ENCODE peak calls at places on chromosomes 11 and 22, in four cellular contexts. F, L, S and B are unnamed samples.
A peak's percentile ranks its signal among the peaks of the same experiment; 100 is the strongest.

GRCh38 chr22:25692965-25693565 is 48.9 kb upstream of the MYO18B start:
- DNase-seq in F (no peak), L (no peak), S (no peak), B (no peak)

GRCh38 chr11:19164230-19164855 is 37.4 kb downstream of the CSRP3 start:
- DNase-seq in F (no peak), L (no peak), S (no peak), B (no peak)

GRCh38 chr22:26692215-26692614 is 34.8 kb downstream of the MIAT start:
- DNase-seq in F (no peak), L (no peak), S (no peak), B (no peak)

GRCh38 chr11:117042689-117043088 is 55.5 kb downstream of the SIK3 start:
- DNase-seq in F (no peak), L (no peak), S (no peak), B (peak; percentile 31)

GRCh38 chr22:46946383-46946965 is 184.0 kb downstream of the TBC1D22A start:
- DNase-seq in F (no peak), L (no peak), S (no peak), B (no peak)

GRCh38 chr22:39254789-39255298 is 10.1 kb upstream of the PDGFB start:
- DNase-seq in F (no peak), L (peak; percentile 38), S (peak; percentile 89), B (peak; percentile 53)

GRCh38 chr11:1917523-1918435 is 1.7 kb upstream of the TNNT3 start:
- DNase-seq in F (no peak), L (no peak), S (no peak), B (no peak)

GRCh38 chr11:126799974-126800373 is 200.6 kb downstream of the KIRREL3 start:
- DNase-seq in F (no peak), L (no peak), S (no peak), B (peak; percentile 70)

GRCh38 chr11:60854847-60855725 is 664 bp downstream of the PTGDR2 start:
- DNase-seq in F (peak; percentile 33), L (no peak), S (no peak), B (no peak)

GRCh38 chr11:109371444-109372176 is 50.4 kb upstream of the C11orf87 start:
- DNase-seq in F (no peak), L (no peak), S (no peak), B (no peak)

GRCh38 chr11:64694821-64695365 is 28.1 kb downstream of the NRXN2 start:
- DNase-seq in F (no peak), L (no peak), S (no peak), B (no peak)

GRCh38 chr11:95149659-95150294 is 60.1 kb downstream of the ENDOD1 start:
- DNase-seq in F (no peak), L (peak; percentile 76), S (peak; percentile 45), B (peak; percentile 23)

GRCh38 chr22:46572911-46573780 is 35.7 kb upstream of the CELSR1 start:
- DNase-seq in F (no peak), L (no peak), S (no peak), B (no peak)

GRCh38 chr11:9091044-9091936 is at the start of gene SCUBE2:
- DNase-seq in F (no peak), L (no peak), S (no peak), B (peak; percentile 54)

GRCh38 chr11:104772806-104773241 is 125.4 kb downstream of the CASP12 start:
- DNase-seq in F (no peak), L (peak; percentile 93), S (peak; percentile 90), B (peak; percentile 92)

GRCh38 chr11:9613830-9614762 is 40.6 kb downstream of the WEE1 start:
- DNase-seq in F (peak; percentile 87), L (peak; percentile 81), S (peak; percentile 84), B (peak; percentile 92)

GRCh38 chr11:93686812-93687211 is 25.3 kb downstream of the CEP295 start:
- DNase-seq in F (no peak), L (no peak), S (no peak), B (peak; percentile 84)

GRCh38 chr11:66126808-66127555 is 56.9 kb downstream of the PACS1 start:
- DNase-seq in F (no peak), L (no peak), S (peak; percentile 81), B (peak; percentile 62)

GRCh38 chr11:117461396-117462182 is 133.9 kb downstream of the CEP164 start:
- DNase-seq in F (no peak), L (no peak), S (no peak), B (no peak)

GRCh38 chr22:22858559-22858937 is 29.1 kb upstream of the IGLL5 start:
- DNase-seq in F (peak; percentile 46), L (no peak), S (no peak), B (no peak)

GRCh38 chr11:118812485-118812884 is 21.5 kb upstream of the DDX6 start:
- DNase-seq in F (peak; percentile 54), L (no peak), S (no peak), B (no peak)

GRCh38 chr22:18048441-18048898 is 24.1 kb upstream of the MICAL3 start:
- DNase-seq in F (peak; percentile 47), L (no peak), S (no peak), B (peak; percentile 89)

GRCh38 chr22:36197065-36197440 is 4.6 kb downstream of the APOL4 start:
- DNase-seq in F (peak; percentile 78), L (no peak), S (peak; percentile 77), B (peak; percentile 81)

GRCh38 chr11:44408141-44408540 is 98.2 kb upstream of the ALX4 start:
- DNase-seq in F (no peak), L (no peak), S (no peak), B (no peak)

GRCh38 chr22:22745225-22746060 is 101.0 kb downstream of the GGTLC2 start:
- DNase-seq in F (peak; percentile 82), L (peak; percentile 51), S (no peak), B (peak; percentile 29)

GRCh38 chr11:131993291-131993690 is 622.9 kb downstream of the NTM start:
- DNase-seq in F (no peak), L (no peak), S (peak; percentile 54), B (peak; percentile 44)

GRCh38 chr11:111912535-111912934 is at the start of gene HSPB2:
- DNase-seq in F (no peak), L (no peak), S (no peak), B (no peak)

GRCh38 chr11:91773090-91773489 is 451.5 kb upstream of the FAT3 start:
- DNase-seq in F (no peak), L (peak; percentile 48), S (peak; percentile 34), B (no peak)

GRCh38 chr22:48574776-48575566 is 1252.7 kb downstream of the BRD1 start:
- DNase-seq in F (no peak), L (no peak), S (no peak), B (peak; percentile 4)

GRCh38 chr11:87443707-87444106 is 406.0 kb downstream of the TMEM135 start:
- DNase-seq in F (no peak), L (no peak), S (no peak), B (no peak)

GRCh38 chr11:8231979-8232378 is 31.7 kb downstream of the LMO1 start:
- DNase-seq in F (no peak), L (no peak), S (no peak), B (no peak)

GRCh38 chr11:46725338-46726205 is 6.6 kb downstream of the F2 start:
- DNase-seq in F (no peak), L (no peak), S (no peak), B (no peak)

GRCh38 chr22:39068033-39068785 is 8.9 kb upstream of the APOBEC3G start:
- DNase-seq in F (no peak), L (peak; percentile 65), S (no peak), B (no peak)

GRCh38 chr11:103807806-103808205 is 228.6 kb upstream of the DDI1 start:
- DNase-seq in F (no peak), L (no peak), S (no peak), B (no peak)

GRCh38 chr11:37721485-37721884 is 1123.4 kb upstream of the RAG2 start:
- DNase-seq in F (no peak), L (peak; percentile 69), S (no peak), B (peak; percentile 10)

GRCh38 chr11:73240190-73240781 is 22.2 kb downstream of the P2RY2 start:
- DNase-seq in F (no peak), L (no peak), S (peak; percentile 70), B (peak; percentile 45)

GRCh38 chr22:23138584-23139469 is 3.0 kb downstream of the RSPH14 start:
- DNase-seq in F (peak; percentile 60), L (no peak), S (no peak), B (no peak)

GRCh38 chr11:36079911-36080310 is 136.0 kb downstream of the LDLRAD3 start:
- DNase-seq in F (no peak), L (no peak), S (no peak), B (no peak)

GRCh38 chr11:11243790-11244469 is 109.1 kb downstream of the CSNK2A3 start:
- DNase-seq in F (peak; percentile 66), L (no peak), S (peak; percentile 85), B (no peak)
- H3K9ac ChIP-seq in F (no peak overlapping the region), L (no peak overlapping the region), S (peak overlapping the region; percentile 61), B (no peak overlapping the region)

DNA sequence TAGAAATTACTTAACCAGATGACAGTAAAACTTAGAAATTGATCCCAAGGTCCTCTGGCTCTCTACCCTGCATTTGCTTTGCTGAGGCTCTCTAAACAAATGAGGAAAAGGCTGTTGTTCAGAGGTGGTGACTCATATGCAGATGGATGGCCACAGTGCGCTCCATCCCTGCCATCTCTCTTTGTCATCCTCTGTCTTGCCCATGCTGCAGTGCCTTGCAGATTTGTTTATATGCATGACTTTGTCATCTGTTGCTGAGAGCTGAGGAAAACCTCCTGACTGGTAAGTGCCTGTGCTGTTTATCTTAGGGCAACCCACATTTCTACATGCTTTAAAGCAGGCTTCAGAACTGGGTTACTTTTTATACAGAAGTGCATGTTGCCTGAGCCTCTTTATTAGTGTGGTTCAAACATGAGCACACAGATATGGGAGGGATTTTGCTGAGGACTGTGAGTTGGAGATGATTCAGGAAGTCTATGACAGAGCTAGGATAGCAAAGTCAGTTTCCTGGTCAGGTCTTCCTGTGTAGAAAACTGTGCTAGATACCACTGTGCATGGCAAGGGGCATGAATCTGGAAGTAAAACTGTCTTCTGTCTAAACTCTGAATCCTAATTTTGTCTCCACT is 57.4 kb downstream of the JAM3 start:
- DNase-seq in F (no peak), L (peak; percentile 20), S (peak; percentile 99), B (peak; percentile 83)
- H3K4me1 ChIP-seq in F (no peaks in the 10 kb centered on the region), L (no peaks in the 10 kb centered on the region), S (peaks cover 6% of the 10 kb centered on the region), B (peaks cover 40% of the 10 kb centered on the region)

GRCh38 chr22:37918149-37918548 is 12.1 kb downstream of the MICALL1 start:
- DNase-seq in F (no peak), L (no peak), S (no peak), B (no peak)
- H3K36me3 ChIP-seq in F (peaks cover 19% of the 10 kb centered on the region), L (no peaks in the 10 kb centered on the region), S (peaks cover 80% of the 10 kb centered on the region), B (peaks cover 80% of the 10 kb centered on the region)

GRCh38 chr22:20869234-20869633 is 10.4 kb downstream of the SNAP29 start:
- DNase-seq in F (peak; percentile 30), L (no peak), S (no peak), B (no peak)
- H3K9ac ChIP-seq in F (no peak overlapping the region), L (no peak overlapping the region), S (no peak overlapping the region), B (no peak overlapping the region)

GRCh38 chr22:43889366-43890253 is 2.2 kb downstream of the PNPLA5 start:
- DNase-seq in F (no peak), L (peak; percentile 19), S (no peak), B (no peak)
- H3K4me1 ChIP-seq in F (no peaks in the 10 kb centered on the region), L (no peaks in the 10 kb centered on the region), S (peaks cover 15% of the 10 kb centered on the region), B (no peaks in the 10 kb centered on the region)